ENCODE peak calls at places on chromosomes 16 and 17, in four cellular contexts. W, T, B and U are unnamed samples.

GRCh38 chr17:633133-633532 is 81.5 kb downstream of the VPS53 start:
- DNase-seq in W (no peak), T (no peak), B (no peak), U (no peak)

GRCh38 chr17:15965510-15965909 is 20.6 kb downstream of the ADORA2B start:
- DNase-seq in W (no peak), T (no peak), B (no peak), U (no peak)

GRCh38 chr16:31192856-31193642 is 9.5 kb downstream of the PYCARD start:
- DNase-seq in W (no peak), T (no peak), B (no peak), U (no peak)

GRCh38 chr16:72927199-72928088 is 120.5 kb downstream of the ZFHX3 start:
- DNase-seq in W (no peak), T (peak; percentile 39), B (peak; percentile 96), U (no peak)

GRCh38 chr16:28167221-28167620 is 44.5 kb downstream of the XPO6 start:
- DNase-seq in W (no peak), T (no peak), B (no peak), U (no peak)

GRCh38 chr16:89837014-89837546 is 8.8 kb downstream of the SPIRE2 start:
- DNase-seq in W (no peak), T (no peak), B (no peak), U (no peak)

GRCh38 chr16:12728471-12728870 is 75.2 kb downstream of the CPPED1 start:
- DNase-seq in W (no peak), T (no peak), B (no peak), U (no peak)

GRCh38 chr17:38747385-38748328 is 479 bp downstream of the PCGF2 start:
- DNase-seq in W (no peak), T (no peak), B (no peak), U (no peak)

GRCh38 chr17:60851181-60851580 is 173.5 kb downstream of the BCAS3 start:
- DNase-seq in W (no peak), T (no peak), B (no peak), U (no peak)

GRCh38 chr17:62869885-62870580 is 61.9 kb upstream of the MARCHF10 start:
- DNase-seq in W (no peak), T (peak; percentile 46), B (peak; percentile 55), U (peak; percentile 22)

GRCh38 chr16:85441189-85441889 is 171.8 kb upstream of the GSE1 start:
- DNase-seq in W (no peak), T (no peak), B (no peak), U (no peak)

GRCh38 chr16:74448990-74449389 is 27.7 kb upstream of the CLEC18B start:
- DNase-seq in W (peak; percentile 58), T (no peak), B (peak; percentile 98), U (no peak)

GRCh38 chr16:81522141-81522701 is 77.6 kb downstream of the CMIP start:
- DNase-seq in W (no peak), T (peak; percentile 44), B (no peak), U (peak; percentile 67)

GRCh38 chr17:50203086-50203485 is 1.7 kb upstream of the COL1A1 start:
- DNase-seq in W (no peak), T (no peak), B (peak; percentile 47), U (no peak)

GRCh38 chr17:49951362-49952080 is 17.5 kb upstream of the DLX4 start:
- DNase-seq in W (peak; percentile 61), T (no peak), B (no peak), U (no peak)

GRCh38 chr17:17919169-17920107 is 52.8 kb downstream of the TOM1L2 start:
- DNase-seq in W (no peak), T (peak; percentile 75), B (peak; percentile 81), U (peak; percentile 87)

GRCh38 chr17:45341389-45342158 is 24.8 kb upstream of the MAP3K14 start:
- DNase-seq in W (peak; percentile 84), T (peak; percentile 73), B (peak; percentile 88), U (peak; percentile 74)

GRCh38 chr17:28684963-28685362 is 23.0 kb downstream of the SUPT6H start:
- DNase-seq in W (no peak), T (no peak), B (peak; percentile 54), U (peak; percentile 57)

GRCh38 chr17:43871947-43872690 is 25.1 kb downstream of the CD300LG start:
- DNase-seq in W (no peak), T (no peak), B (no peak), U (no peak)

GRCh38 chr16:25020112-25020591 is 5.0 kb upstream of the ARHGAP17 start:
- DNase-seq in W (no peak), T (no peak), B (no peak), U (no peak)

GRCh38 chr16:728131-728889 is 1.4 kb downstream of the HAGHL start:
- DNase-seq in W (no peak), T (peak; percentile 69), B (peak; percentile 76), U (peak; percentile 86)

GRCh38 chr17:2055494-2056220 is 754 bp downstream of the HIC1 start:
- DNase-seq in W (no peak), T (no peak), B (peak; percentile 67), U (no peak)

GRCh38 chr16:66131156-66131807 is 235.2 kb upstream of the CDH5 start:
- DNase-seq in W (no peak), T (no peak), B (no peak), U (no peak)

GRCh38 chr17:1033503-1033902 is 36.6 kb downstream of the TIMM22 start:
- DNase-seq in W (no peak), T (no peak), B (no peak), U (no peak)

GRCh38 chr17:57537524-57538410 is 207.3 kb downstream of the CCDC182 start:
- DNase-seq in W (no peak), T (no peak), B (no peak), U (no peak)

GRCh38 chr16:56506941-56507340 is 12.9 kb downstream of the BBS2 start:
- DNase-seq in W (no peak), T (no peak), B (peak; percentile 47), U (no peak)

GRCh38 chr17:36940313-36941264 is 3.3 kb downstream of the LHX1 start:
- DNase-seq in W (no peak), T (no peak), B (no peak), U (no peak)

GRCh38 chr16:79885320-79885719 is 284.8 kb upstream of the MAF start:
- DNase-seq in W (no peak), T (no peak), B (no peak), U (peak; percentile 14)

GRCh38 chr17:8002646-8003593 is 505 bp downstream of the GUCY2D start:
- DNase-seq in W (no peak), T (no peak), B (no peak), U (no peak)

GRCh38 chr17:74217036-74217725 is 3.8 kb downstream of the TTYH2 start:
- DNase-seq in W (no peak), T (no peak), B (no peak), U (no peak)

GRCh38 chr17:68456529-68457167 is 648 bp downstream of the WIPI1 start:
- DNase-seq in W (peak; percentile 70), T (peak; percentile 47), B (peak; percentile 93), U (peak; percentile 75)

GRCh38 chr17:40417258-40417608 is 463 bp downstream of the TOP2A start:
- DNase-seq in W (no peak), T (peak; percentile 17), B (no peak), U (no peak)

GRCh38 chr16:83532634-83533033 is 275.1 kb upstream of the HSBP1 start:
- DNase-seq in W (no peak), T (no peak), B (no peak), U (no peak)